ENCODE peak calls at places on chromosome 12, in six cellular contexts. P, A, E, T, Y and B are unnamed samples.

GRCh38 chr12:56645201-56645716 is 525 bp downstream of the ATP5F1B start:
- DNase-seq in E (no peak), Y (no peak), A (no peak), T (peak), P (no peak), B (no peak)

GRCh38 chr12:56529656-56530055 is 8.0 kb downstream of the RBMS2 start:
- DNase-seq in E (no peak), P (no peak), T (no peak), A (no peak), Y (no peak), B (no peak)

GRCh38 chr12:111445311-111446043 is 39.8 kb downstream of the SH2B3 start:
- DNase-seq in E (no peak), A (no peak), P (no peak), T (no peak), Y (no peak), B (peak)

GRCh38 chr12:103880299-103881142 is 39.5 kb upstream of the NT5DC3 start:
- DNase-seq in T (no peak), P (peak), E (no peak), Y (no peak), A (no peak), B (no peak)

GRCh38 chr12:48286665-48287064 is 64.1 kb downstream of the ZNF641 start:
- DNase-seq in E (peak), P (peak), A (no peak), Y (no peak), T (peak), B (no peak)

GRCh38 chr12:111570090-111570961 is 28.8 kb downstream of the ATXN2 start:
- DNase-seq in E (no peak), P (no peak), A (no peak), T (peak), Y (peak), B (peak)

GRCh38 chr12:101414533-101415119 is 7.1 kb upstream of the ARL1 start:
- DNase-seq in E (peak), T (peak), P (peak), Y (no peak), A (peak), B (no peak)

GRCh38 chr12:112164326-112164660 is 38.9 kb downstream of the TRAFD1 start:
- DNase-seq in Y (no peak), E (no peak), P (no peak), A (no peak), T (no peak), B (no peak)

GRCh38 chr12:123070267-123071081 is 80.4 kb downstream of the PITPNM2 start:
- DNase-seq in E (no peak), Y (no peak), P (no peak), A (no peak), T (peak), B (no peak)